ENCODE peak calls at places on chromosomes 13 and 19, in eight cellular contexts. M is endodermal cell, B is psoas muscle, W is lower lobe of right lung, J is right atrium auricular region, Y is thoracic aorta, O is heart left ventricle, G is ascending aorta. Q is an unnamed sample. For H3K36me3, the result is how much of the 10 kb centered on the place peaks cover.

GRCh38 chr19:6890938-6891337 is 3.6 kb downstream of the ADGRE1 start:
- DNase-seq in W (no peak), O (no peak), G (no peak), M (no peak), Y (no peak), B (no peak), J (no peak), Q (no peak)

GRCh38 chr19:50311723-50312635 is 17.2 kb downstream of the KCNC3 start:
- DNase-seq in B (peak), O (no peak), Y (no peak), G (no peak), W (no peak), M (peak), J (no peak), Q (no peak)

GRCh38 chr13:26653310-26653709 is 95.8 kb downstream of the WASF3 start:
- DNase-seq in J (no peak), M (no peak), W (no peak), B (no peak), O (no peak), G (no peak), Y (no peak), Q (no peak)

GRCh38 chr13:108082481-108082880 is 132.9 kb downstream of the LIG4 start:
- DNase-seq in W (no peak), G (no peak), O (no peak), Y (no peak), M (no peak), J (no peak), B (no peak), Q (no peak)

GRCh38 chr13:32390048-32390447 is 37.9 kb downstream of the N4BP2L1 start:
- DNase-seq in O (no peak), Y (no peak), M (no peak), J (no peak), G (no peak), B (no peak), W (no peak), Q (no peak)

GRCh38 chr19:8204961-8205360 is 4.2 kb upstream of the CERS4 start:
- DNase-seq in B (no peak), M (peak), Y (no peak), G (no peak), O (no peak), W (peak), J (no peak), Q (peak)

GRCh38 chr13:41058229-41059070 is 2.9 kb upstream of the WBP4 start:
- DNase-seq in Y (no peak), J (no peak), B (no peak), M (no peak), W (no peak), G (no peak), O (no peak), Q (no peak)

GRCh38 chr13:48156466-48156865 is 61.6 kb upstream of the MED4 start:
- DNase-seq in Y (no peak), O (peak), G (no peak), W (no peak), B (no peak), J (no peak), M (peak), Q (no peak)

GRCh38 chr13:45219938-45220375 is 19.1 kb upstream of the KCTD4 start:
- DNase-seq in W (no peak), O (no peak), B (no peak), Y (no peak), M (no peak), G (no peak), J (no peak), Q (no peak)

GRCh38 chr19:50025794-50026549 is at the start of gene ZNF473:
- DNase-seq in W (peak), O (peak), B (peak), M (peak), J (peak), G (peak), Y (peak), Q (peak)

GRCh38 chr19:47210689-47211316 is 20.2 kb downstream of the BBC3 start:
- DNase-seq in O (peak), J (peak), W (peak), M (peak), Y (peak), G (peak), B (peak), Q (peak)

GRCh38 chr19:37867831-37868230 is 38.6 kb downstream of the WDR87 start:
- DNase-seq in W (no peak), O (no peak), Y (no peak), G (no peak), J (no peak), B (no peak), M (no peak), Q (no peak)

GRCh38 chr13:24630851-24631341 is 49.3 kb upstream of the ATP12A start:
- DNase-seq in J (no peak), G (no peak), O (no peak), W (no peak), Y (no peak), M (no peak), B (no peak), Q (no peak)

GRCh38 chr13:75402787-75403186 is 79.2 kb downstream of the TBC1D4 start:
- DNase-seq in B (peak), J (no peak), Y (no peak), M (no peak), G (no peak), W (no peak), O (peak), Q (no peak)

GRCh38 chr19:3945838-3946237 is 13.0 kb downstream of the NMRK2 start:
- DNase-seq in Y (no peak), B (no peak), W (no peak), G (no peak), M (no peak), J (no peak), O (no peak), Q (no peak)

GRCh38 chr19:35351441-35352176 is 3.9 kb downstream of the FFAR1 start:
- DNase-seq in J (no peak), G (no peak), W (peak), Y (no peak), O (peak), M (peak), B (no peak), Q (peak)

GRCh38 chr13:49810825-49811526 is 18.5 kb upstream of the KPNA3 start:
- DNase-seq in B (no peak), G (no peak), W (no peak), M (no peak), J (peak), O (no peak), Y (no peak), Q (no peak)

GRCh38 chr13:48741377-48741776 is 87.6 kb downstream of the CYSLTR2 start:
- DNase-seq in J (no peak), W (no peak), O (no peak), B (no peak), G (no peak), Y (no peak), M (no peak), Q (no peak)

GRCh38 chr19:7004313-7004931 is 16.8 kb downstream of the MBD3L2B start:
- DNase-seq in J (no peak), M (peak), G (no peak), W (no peak), B (no peak), Y (no peak), O (no peak), Q (no peak)

GRCh38 chr19:55688422-55689218 is 13.6 kb downstream of the EPN1 start:
- DNase-seq in G (no peak), B (peak), J (no peak), Y (no peak), W (peak), M (no peak), O (no peak), Q (no peak)

GRCh38 chr19:51783373-51783772 is 11.6 kb upstream of the FPR3 start:
- DNase-seq in J (no peak), Y (no peak), B (no peak), W (no peak), M (peak), G (no peak), O (no peak), Q (no peak)

GRCh38 chr13:114104626-114105350 is 27.6 kb downstream of the RASA3 start:
- DNase-seq in M (peak), G (peak), W (peak), O (peak), J (peak), B (peak), Y (no peak), Q (peak)

GRCh38 chr19:17520865-17521264 is 9.4 kb downstream of the PGLS start:
- DNase-seq in G (no peak), B (no peak), J (no peak), O (no peak), W (no peak), Y (no peak), M (peak), Q (no peak)

GRCh38 chr13:29572575-29572974 is 22.9 kb downstream of the SLC7A1 start:
- DNase-seq in M (no peak), O (no peak), B (no peak), W (no peak), J (no peak), Y (no peak), G (no peak), Q (no peak)

GRCh38 chr19:54218259-54218658 is 4.5 kb downstream of the LILRB3 start:
- DNase-seq in O (no peak), M (no peak), J (no peak), W (no peak), B (no peak), G (no peak), Y (no peak), Q (no peak)

GRCh38 chr19:3722443-3723109 is 14.4 kb downstream of the TJP3 start:
- DNase-seq in Y (no peak), J (no peak), W (peak), G (no peak), B (no peak), M (peak), O (no peak), Q (no peak)

GRCh38 chr19:4152241-4152998 is 1.0 kb upstream of the CREB3L3 start:
- DNase-seq in M (no peak), B (no peak), Y (no peak), J (no peak), G (no peak), W (no peak), O (no peak), Q (no peak)

GRCh38 chr13:71355010-71355409 is 512.0 kb downstream of the DACH1 start:
- DNase-seq in O (no peak), G (no peak), M (no peak), J (no peak), W (no peak), B (no peak), Y (no peak), Q (no peak)

GRCh38 chr19:4730740-4731171 is 7.1 kb upstream of the DPP9 start:
- DNase-seq in M (peak), J (no peak), B (no peak), W (no peak), O (no peak), Y (no peak), G (no peak), Q (no peak)

GRCh38 chr19:2438178-2438577 is 10.8 kb upstream of the TIMM13 start:
- DNase-seq in G (no peak), Y (no peak), B (no peak), W (no peak), J (no peak), O (peak), M (no peak), Q (no peak)

GRCh38 chr19:2443785-2444182 is 13.0 kb downstream of the LMNB2 start:
- DNase-seq in M (no peak), W (no peak), G (no peak), O (peak), J (no peak), Y (no peak), B (no peak), Q (no peak)

GRCh38 chr19:2440515-2440914 is 13.1 kb upstream of the TIMM13 start:
- DNase-seq in Y (no peak), G (no peak), M (no peak), O (no peak), B (no peak), J (no peak), W (no peak), Q (no peak)

GRCh38 chr19:2443116-2443784 is 13.5 kb downstream of the LMNB2 start:
- DNase-seq in M (no peak), J (no peak), Y (no peak), O (peak), B (no peak), W (no peak), G (no peak), Q (no peak)

DNA sequence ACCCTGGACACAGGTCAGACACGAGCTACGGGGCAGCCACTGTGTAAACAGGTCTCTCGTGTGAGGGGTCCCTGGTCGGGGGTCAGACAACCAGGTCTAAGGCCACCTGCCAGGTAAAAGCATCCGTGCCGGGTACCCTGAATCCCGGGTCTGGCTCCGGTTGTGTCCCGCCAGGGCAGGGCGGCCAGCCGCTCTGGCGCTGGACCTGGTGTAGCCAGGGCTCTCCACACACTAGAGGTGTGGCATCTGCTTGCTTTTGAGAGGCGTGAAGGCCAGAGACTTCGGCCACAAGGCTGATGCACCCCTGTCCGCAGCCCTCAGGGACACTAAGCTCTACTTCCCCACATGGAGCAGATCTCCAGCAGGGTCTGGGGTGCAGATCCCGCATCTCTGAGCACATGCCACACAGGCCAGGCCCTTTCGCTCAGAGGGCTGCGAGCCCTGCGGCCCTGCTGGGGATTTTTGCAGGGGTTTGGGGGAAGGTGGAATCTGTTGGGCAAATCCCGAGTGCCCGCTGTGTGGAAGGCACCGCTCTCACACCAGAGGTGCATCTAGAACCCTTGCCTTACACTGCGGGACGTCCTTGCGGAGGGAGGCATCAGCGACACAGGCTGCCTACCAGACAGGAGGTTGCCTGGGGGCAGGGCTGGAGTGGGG is 13.8 kb upstream of the TIMM13 start:
- DNase-seq in J (no peak), M (no peak), Y (no peak), W (no peak), O (peak), B (no peak), G (no peak), Q (no peak)
- H3K36me3 ChIP-seq in J (under half), M (under half), Y (under half), W (under half), O (under half), B (under half), G (under half), Q (under half)

GRCh38 chr13:51297556-51297955 is 41.9 kb upstream of the SERPINE3 start:
- DNase-seq in Y (no peak), M (peak), W (no peak), B (no peak), O (no peak), J (no peak), G (peak), Q (no peak)
- H3K4me3 ChIP-seq in Y (no peak), M (no peak), W (no peak), B (no peak), O (no peak), J (no peak), G (no peak), Q (no peak)

DNA sequence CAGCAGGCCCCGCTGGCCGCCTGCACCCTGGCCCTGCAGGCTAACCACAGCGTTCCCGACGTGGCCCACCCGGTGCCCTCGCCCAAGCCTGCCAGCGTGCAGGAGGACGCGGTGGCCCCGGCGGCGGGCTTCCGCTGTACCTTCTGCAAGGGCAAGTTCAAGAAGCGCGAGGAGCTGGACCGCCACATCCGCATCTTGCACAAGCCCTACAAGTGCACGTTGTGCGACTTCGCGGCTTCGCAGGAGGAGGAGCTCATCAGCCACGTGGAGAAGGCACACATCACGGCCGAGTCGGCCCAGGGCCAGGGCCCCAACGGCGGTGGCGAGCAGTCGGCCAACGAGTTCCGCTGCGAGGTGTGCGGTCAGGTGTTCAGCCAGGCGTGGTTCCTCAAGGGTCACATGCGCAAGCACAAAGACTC is 72.1 kb downstream of the ZNF536 start:
- DNase-seq in B (no peak), M (no peak), Y (no peak), O (no peak), W (no peak), J (no peak), G (no peak), Q (no peak)
- H3K27ac ChIP-seq in B (no peak), M (no peak), Y (no peak), O (no peak), W (no peak), J (no peak), G (no peak), Q (no peak)

GRCh38 chr19:19338082-19338481 is 17.5 kb downstream of the MAU2 start:
- DNase-seq in Y (no peak), B (no peak), W (no peak), O (no peak), M (no peak), G (no peak), J (no peak), Q (no peak)
- H3K36me3 ChIP-seq in Y (half or more), B (half or more), W (half or more), O (under half), M (under half), G (half or more), J (half or more), Q (under half)

DNA sequence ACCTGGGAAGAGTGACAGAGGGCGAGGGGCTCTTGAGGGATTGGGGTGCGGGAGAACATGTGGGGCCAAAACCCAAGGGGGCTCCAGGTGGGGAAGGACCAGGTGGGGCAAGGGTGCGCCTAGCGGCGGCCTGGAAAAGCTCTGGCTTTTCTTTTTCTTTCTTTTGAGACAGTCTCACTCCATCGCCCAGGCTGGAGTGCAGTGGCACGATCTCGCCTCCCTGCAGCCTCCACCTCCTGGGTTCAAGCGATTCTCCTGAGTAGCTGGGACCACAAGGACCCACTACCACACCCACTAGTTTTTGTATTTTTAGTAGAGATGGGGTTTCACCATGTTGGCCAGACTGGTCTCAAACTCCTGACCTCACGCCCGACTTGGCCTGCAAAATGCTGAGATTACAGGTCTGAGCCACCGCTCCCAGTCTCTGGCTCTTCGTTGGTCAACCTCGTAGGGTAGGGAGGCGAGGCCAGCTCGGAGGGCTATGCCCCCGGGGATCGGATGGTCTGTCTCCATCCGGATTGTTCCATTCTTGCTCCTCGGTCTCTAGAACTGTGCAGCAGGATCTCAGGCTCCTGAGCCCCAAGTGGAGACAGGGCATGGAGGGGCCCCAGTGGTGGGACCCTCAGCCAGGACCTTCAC is 3.7 kb downstream of the GADD45B start:
- DNase-seq in J (peak), Y (no peak), W (peak), O (no peak), M (no peak), B (no peak), G (no peak), Q (no peak)
- H3K4me3 ChIP-seq in J (peak), Y (peak), W (no peak), O (peak), M (peak), B (no peak), G (peak), Q (no peak)

Q was measured in breast epithelium.